ENCODE peak calls at places on chromosomes 7 and 10, in seven cellular contexts. V, D, U, R, I, X and N are unnamed samples.

GRCh38 chr7:44077681-44078091 is 4.6 kb downstream of the POLM start:
- DNase-seq in V (no peak), D (no peak), U (no peak), R (no peak), I (no peak), X (no peak), N (no peak)

GRCh38 chr10:7179536-7179935 is 231.3 kb downstream of the SFMBT2 start:
- DNase-seq in V (no peak), D (no peak), U (no peak), R (no peak), I (no peak), X (no peak), N (no peak)

GRCh38 chr10:1360581-1361164 is 304.5 kb downstream of the WDR37 start:
- DNase-seq in V (no peak), D (no peak), U (no peak), R (no peak), I (no peak), X (no peak), N (no peak)

GRCh38 chr7:104207348-104207730 is 474 bp downstream of the ORC5 start:
- DNase-seq in V (peak; percentile 25), D (no peak), U (no peak), R (no peak), I (no peak), X (peak; percentile 12), N (peak; percentile 21)

GRCh38 chr10:86613905-86614304 is 40.4 kb upstream of the OPN4 start:
- DNase-seq in V (no peak), D (no peak), U (no peak), R (no peak), I (no peak), X (no peak), N (no peak)

GRCh38 chr7:76063114-76063513 is 15.2 kb downstream of the MDH2 start:
- DNase-seq in V (no peak), D (no peak), U (no peak), R (no peak), I (no peak), X (no peak), N (no peak)

GRCh38 chr7:39745320-39745719 is 121.9 kb downstream of the RALA start:
- DNase-seq in V (no peak), D (no peak), U (no peak), R (no peak), I (no peak), X (no peak), N (no peak)

GRCh38 chr10:24866615-24867583 is 85.5 kb downstream of the PRTFDC1 start:
- DNase-seq in V (no peak), D (no peak), U (no peak), R (no peak), I (no peak), X (peak; percentile 69), N (peak; percentile 58)

GRCh38 chr7:74498996-74499834 is 45.5 kb downstream of the GTF2IRD1 start:
- DNase-seq in V (no peak), D (no peak), U (no peak), R (no peak), I (no peak), X (no peak), N (no peak)

GRCh38 chr10:75176736-75177135 is 33.9 kb upstream of the VDAC2 start:
- DNase-seq in V (no peak), D (no peak), U (no peak), R (no peak), I (no peak), X (no peak), N (no peak)
- TF ChIP-seq CTCF in V (no peak), D (no peak), U (no peak), R (no peak), I (no peak), X (no peak), N (no peak)

DNA sequence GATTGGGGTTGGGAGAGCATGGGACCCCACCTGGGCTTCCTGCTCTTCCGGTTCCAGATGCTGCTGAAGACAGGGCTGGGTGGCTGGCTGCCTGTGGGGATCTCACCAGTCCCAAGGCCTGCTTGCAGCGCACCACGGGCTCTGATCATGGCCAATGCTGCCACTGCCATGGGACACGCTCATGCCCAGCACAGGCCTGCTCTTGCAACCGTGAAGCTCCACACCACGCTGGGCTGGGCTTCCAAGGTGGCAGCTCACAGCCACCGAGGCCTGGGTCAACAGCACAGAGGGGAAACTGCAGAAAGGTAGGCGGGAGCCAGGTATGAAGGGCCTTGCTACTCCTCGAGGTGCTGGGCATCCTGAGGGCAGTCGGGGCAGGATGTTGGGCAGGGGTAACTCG is 72.1 kb upstream of the LRRC18 start:
- DNase-seq in V (no peak), D (no peak), U (no peak), R (no peak), I (no peak), X (no peak), N (no peak)
- TF ChIP-seq CTCF in V (no peak), D (no peak), U (no peak), R (no peak), I (no peak), X (no peak), N (no peak)

DNA sequence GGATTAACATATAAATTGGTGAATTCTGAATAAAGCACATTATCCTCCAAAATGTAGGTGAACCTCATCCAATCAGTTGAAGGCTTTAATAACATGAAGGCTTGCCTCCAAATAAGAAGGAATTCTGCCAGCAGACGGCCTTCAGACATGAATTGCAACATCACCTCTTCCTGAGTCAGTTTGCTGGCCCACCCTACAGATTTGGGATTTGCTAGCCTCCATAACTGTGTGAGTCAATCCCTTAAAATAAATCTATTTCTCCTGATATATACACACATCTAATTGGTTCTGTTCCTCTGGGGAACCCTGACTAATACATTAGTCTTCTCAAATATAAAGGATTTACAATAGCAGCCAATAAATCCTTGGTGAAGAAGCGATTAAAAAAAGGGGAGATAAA is 34.8 kb upstream of the OSBPL3 start:
- DNase-seq in V (no peak), D (no peak), U (no peak), R (no peak), I (no peak), X (peak; percentile 87), N (no peak)
- TF ChIP-seq CTCF in V (no peak), D (no peak), U (no peak), R (no peak), I (no peak), X (no peak), N (no peak)

GRCh38 chr10:4398602-4399001 is 427.4 kb upstream of the AKR1E2 start:
- DNase-seq in V (no peak), D (no peak), U (no peak), R (no peak), I (no peak), X (no peak), N (no peak)
- TF ChIP-seq CTCF in V (no peak), D (no peak), U (no peak), R (no peak), I (no peak), X (no peak), N (no peak)

GRCh38 chr7:2643386-2644229 is 11.8 kb downstream of the TTYH3 start:
- DNase-seq in V (no peak), D (no peak), U (no peak), R (no peak), I (no peak), X (no peak), N (no peak)
- TF ChIP-seq CTCF in V (peak; percentile 42), D (no peak), U (peak; percentile 88), R (no peak), I (no peak), X (peak; percentile 23), N (no peak)

DNA sequence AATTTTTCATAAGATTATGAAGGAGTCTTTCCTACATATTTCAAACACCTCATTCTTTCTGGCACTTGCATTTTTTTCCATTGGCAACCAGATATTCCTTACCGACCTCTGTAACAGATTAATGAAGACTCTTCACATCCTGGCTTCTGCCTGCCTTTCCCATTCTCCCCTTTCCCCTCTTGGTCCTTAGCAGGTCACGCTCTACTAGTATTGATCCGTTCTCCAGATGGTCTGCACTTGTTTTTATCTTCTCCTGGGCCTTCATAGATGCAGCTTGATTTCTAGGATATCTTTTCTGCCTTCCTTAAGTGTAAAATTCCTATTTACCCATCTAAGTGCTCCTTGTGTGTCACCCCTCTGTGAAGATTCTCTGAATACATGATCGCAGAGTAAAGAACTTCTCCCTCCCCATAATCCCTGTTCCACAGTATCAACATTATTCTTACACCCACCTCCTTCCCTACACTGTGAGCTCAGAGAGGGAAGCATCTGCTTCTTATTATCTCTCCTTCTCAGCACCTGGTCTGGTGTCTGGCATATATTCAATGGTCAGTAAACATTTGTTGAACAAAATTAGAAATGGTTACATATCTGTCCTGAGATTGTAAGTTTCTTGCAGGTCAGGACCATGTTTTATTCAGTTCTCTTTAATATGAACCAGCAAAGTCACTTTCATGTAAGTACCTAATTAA is 654.2 kb downstream of the REEP3 start:
- DNase-seq in V (no peak), D (no peak), U (no peak), R (no peak), I (no peak), X (no peak), N (no peak)
- TF ChIP-seq CTCF in V (no peak), D (no peak), U (no peak), R (no peak), I (no peak), X (no peak), N (no peak)